ENCODE peak calls at places on chromosomes 6 and 20, in nine cellular contexts. B, P, H, R, D, A, X, G and N are unnamed samples.

GRCh38 chr6:129730477-129731165 is 20.6 kb upstream of the ARHGAP18 start:
- DNase-seq in A (peak), B (no peak), P (peak), G (no peak), X (no peak), R (peak), H (no peak), D (no peak), N (peak)

GRCh38 chr6:138467901-138468300 is 31.4 kb downstream of the NHSL1 start:
- DNase-seq in B (no peak), P (no peak), R (peak), H (no peak), D (no peak), X (no peak), A (no peak), G (no peak), N (no peak)

GRCh38 chr6:92044312-92044711 is 1375.0 kb downstream of the EPHA7 start:
- DNase-seq in H (no peak), D (no peak), B (no peak), A (no peak), X (no peak), G (no peak), R (no peak), P (no peak), N (no peak)

GRCh38 chr6:155327326-155328073 is 13.2 kb upstream of the TFB1M start:
- DNase-seq in X (peak), B (peak), D (no peak), A (peak), H (peak), P (peak), G (peak), R (peak), N (peak)

GRCh38 chr6:134229520-134229919 is 88.4 kb downstream of the SGK1 start:
- DNase-seq in A (no peak), B (no peak), D (no peak), G (no peak), R (no peak), X (no peak), P (no peak), H (no peak), N (no peak)

GRCh38 chr20:25360631-25361286 is 29.9 kb downstream of the ABHD12 start:
- DNase-seq in R (peak), P (peak), D (no peak), G (no peak), H (no peak), A (peak), X (peak), B (no peak), N (no peak)

GRCh38 chr6:18823782-18824386 is 436.7 kb downstream of the RNF144B start:
- DNase-seq in B (no peak), G (no peak), A (peak), P (peak), R (peak), H (no peak), X (no peak), D (no peak), N (no peak)

GRCh38 chr20:63895202-63895885 is 418 bp downstream of the DNAJC5 start:
- DNase-seq in H (no peak), R (no peak), D (no peak), P (peak), A (no peak), B (no peak), G (no peak), X (peak), N (no peak)

GRCh38 chr6:129491436-129491835 is 218.5 kb downstream of the ARHGAP18 start:
- DNase-seq in P (no peak), A (peak), G (no peak), H (no peak), B (no peak), R (no peak), X (no peak), D (no peak), N (no peak)

GRCh38 chr6:109471105-109471810 is 11.8 kb downstream of the ZBTB24 start:
- DNase-seq in X (no peak), B (no peak), D (no peak), A (no peak), P (no peak), H (no peak), R (no peak), G (no peak), N (no peak)

GRCh38 chr20:36405255-36405654 is 99.1 kb downstream of the DLGAP4 start:
- DNase-seq in P (no peak), R (peak), A (no peak), X (no peak), G (no peak), B (no peak), D (no peak), H (no peak), N (no peak)

GRCh38 chr20:23061713-23062561 is 12.5 kb upstream of the THBD start:
- DNase-seq in R (peak), A (peak), D (no peak), G (peak), P (peak), B (peak), H (no peak), X (peak), N (no peak)

GRCh38 chr6:20790032-20790791 is 256.0 kb downstream of the CDKAL1 start:
- DNase-seq in X (no peak), R (no peak), D (no peak), A (peak), H (no peak), B (no peak), P (peak), G (no peak), N (no peak)

GRCh38 chr20:62920039-62920645 is 6.2 kb downstream of the DIDO1 start:
- DNase-seq in G (no peak), A (no peak), B (no peak), R (no peak), D (no peak), H (no peak), X (no peak), P (no peak), N (no peak)

GRCh38 chr6:31528821-31529328 is at the start of gene MCCD1:
- DNase-seq in G (no peak), B (no peak), D (no peak), A (peak), R (peak), X (no peak), H (no peak), P (no peak), N (no peak)

GRCh38 chr6:138157986-138158638 is 3.6 kb upstream of the ARFGEF3 start:
- DNase-seq in G (no peak), H (no peak), X (no peak), B (no peak), R (no peak), P (peak), D (no peak), A (no peak), N (no peak)

GRCh38 chr20:59748555-59749292 is 144.4 kb downstream of the PHACTR3 start:
- DNase-seq in A (no peak), D (no peak), X (no peak), B (peak), P (peak), R (peak), G (no peak), H (no peak), N (no peak)

GRCh38 chr20:1826046-1826445 is 69.2 kb upstream of the SIRPA start:
- DNase-seq in G (no peak), A (no peak), R (no peak), X (no peak), D (no peak), H (no peak), B (no peak), P (no peak), N (no peak)

GRCh38 chr20:37989601-37990001 is 43.7 kb downstream of the TTI1 start:
- DNase-seq in G (no peak), B (peak), A (no peak), D (no peak), P (peak), H (no peak), R (no peak), X (no peak), N (no peak)

GRCh38 chr6:139973602-139974373 is 599.3 kb upstream of the CITED2 start:
- DNase-seq in G (no peak), B (no peak), A (peak), R (peak), P (peak), H (no peak), D (no peak), X (no peak), N (no peak)

GRCh38 chr6:132333639-132334516 is 67.4 kb downstream of the MOXD1 start:
- DNase-seq in X (no peak), B (peak), H (peak), A (no peak), P (peak), D (peak), R (peak), G (peak), N (no peak)

GRCh38 chr6:27495386-27496135 is 22.7 kb upstream of the ZNF184 start:
- DNase-seq in R (peak), G (peak), P (peak), A (peak), D (no peak), X (peak), H (no peak), B (peak), N (peak)

GRCh38 chr6:98292812-98293211 is 541.6 kb upstream of the POU3F2 start:
- DNase-seq in X (no peak), B (no peak), H (no peak), D (no peak), R (no peak), P (no peak), G (no peak), A (no peak), N (no peak)

GRCh38 chr6:165834613-165835259 is 171.7 kb upstream of the PDE10A start:
- DNase-seq in R (no peak), H (no peak), X (peak), G (peak), D (peak), B (no peak), P (no peak), A (no peak), N (no peak)

GRCh38 chr6:18307006-18307405 is 42.7 kb upstream of the DEK start:
- DNase-seq in R (peak), G (no peak), H (no peak), D (no peak), P (peak), X (no peak), B (no peak), A (no peak), N (no peak)

GRCh38 chr6:137231895-137232294 is 12.7 kb upstream of the IFNGR1 start:
- DNase-seq in B (no peak), P (no peak), A (peak), X (no peak), D (no peak), R (no peak), H (no peak), G (no peak), N (no peak)

GRCh38 chr6:10259676-10260075 is 155.2 kb downstream of the TFAP2A start:
- DNase-seq in X (no peak), P (no peak), D (no peak), A (no peak), H (no peak), R (no peak), B (no peak), G (no peak), N (no peak)

GRCh38 chr6:10250655-10251220 is 164.1 kb downstream of the TFAP2A start:
- DNase-seq in D (no peak), A (no peak), B (no peak), H (no peak), G (no peak), P (no peak), R (no peak), X (no peak), N (no peak)

GRCh38 chr6:10258341-10258740 is 156.5 kb downstream of the TFAP2A start:
- DNase-seq in G (no peak), R (no peak), P (no peak), X (no peak), H (no peak), B (no peak), A (no peak), D (no peak), N (no peak)

DNA sequence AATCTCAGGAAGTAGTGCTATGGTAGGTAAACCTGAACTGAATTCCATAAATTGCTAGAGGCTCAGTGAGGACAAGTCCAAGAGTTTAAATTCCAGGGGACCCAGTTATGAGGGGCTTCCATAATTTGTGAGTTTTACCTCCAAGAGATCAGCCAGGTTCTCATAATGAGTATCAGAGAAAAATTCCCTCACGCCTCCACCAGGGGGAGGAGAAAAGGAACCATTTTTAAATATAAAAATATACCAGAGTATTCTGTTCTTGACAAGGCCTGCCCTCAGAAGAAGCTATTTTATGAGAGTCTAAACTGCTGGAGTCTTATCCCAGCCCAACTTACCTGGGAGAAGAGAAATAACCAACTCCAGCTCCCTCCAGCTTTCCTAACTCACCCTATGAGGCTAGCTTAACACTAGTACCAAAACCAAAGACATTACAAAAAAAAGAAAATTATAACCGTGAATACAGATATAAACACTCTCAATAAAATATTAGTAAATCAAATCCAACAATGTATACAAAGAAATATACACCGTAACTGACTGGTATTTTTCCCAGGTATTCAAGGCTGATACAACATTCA is 158.7 kb downstream of the TFAP2A start:
- DNase-seq in G (no peak), D (no peak), A (peak), R (peak), X (no peak), H (no peak), B (no peak), P (no peak), N (peak)
- TF ChIP-seq CTCF in G (no peak), D (no peak), A (peak), R (peak), X (no peak), H (peak), B (peak), P (peak), N (peak)

DNA sequence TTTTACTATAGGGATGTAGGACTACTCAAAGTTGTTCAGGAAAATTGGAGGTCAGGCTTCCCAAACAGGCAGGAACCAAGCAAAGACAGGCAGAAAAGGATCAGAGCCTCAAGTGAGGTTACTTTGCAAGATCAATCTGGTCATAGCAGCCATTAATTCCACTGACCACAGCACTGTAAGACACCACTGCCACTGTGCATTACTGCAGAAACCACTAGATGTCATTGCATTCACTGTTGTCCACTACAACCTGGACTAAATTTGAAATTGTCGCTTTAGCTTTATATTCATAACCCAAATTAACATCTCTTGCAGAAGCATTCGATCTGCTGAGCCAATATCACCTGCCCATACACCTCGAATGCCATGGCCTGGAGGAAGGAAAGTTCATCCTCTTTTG is 126.9 kb upstream of the UFL1 start:
- DNase-seq in A (peak), P (no peak), H (no peak), D (no peak), X (no peak), R (no peak), B (no peak), G (no peak), N (no peak)
- TF ChIP-seq CTCF in A (peak), P (peak), H (peak), D (no peak), X (no peak), R (no peak), B (no peak), G (peak), N (peak)

GRCh38 chr6:7640607-7641577 is 50.9 kb downstream of the SNRNP48 start:
- DNase-seq in H (no peak), R (peak), B (no peak), X (no peak), A (no peak), P (peak), G (no peak), D (no peak), N (no peak)
- TF ChIP-seq CTCF in H (no peak), R (no peak), B (no peak), X (no peak), A (no peak), P (no peak), G (no peak), D (no peak), N (no peak)

DNA sequence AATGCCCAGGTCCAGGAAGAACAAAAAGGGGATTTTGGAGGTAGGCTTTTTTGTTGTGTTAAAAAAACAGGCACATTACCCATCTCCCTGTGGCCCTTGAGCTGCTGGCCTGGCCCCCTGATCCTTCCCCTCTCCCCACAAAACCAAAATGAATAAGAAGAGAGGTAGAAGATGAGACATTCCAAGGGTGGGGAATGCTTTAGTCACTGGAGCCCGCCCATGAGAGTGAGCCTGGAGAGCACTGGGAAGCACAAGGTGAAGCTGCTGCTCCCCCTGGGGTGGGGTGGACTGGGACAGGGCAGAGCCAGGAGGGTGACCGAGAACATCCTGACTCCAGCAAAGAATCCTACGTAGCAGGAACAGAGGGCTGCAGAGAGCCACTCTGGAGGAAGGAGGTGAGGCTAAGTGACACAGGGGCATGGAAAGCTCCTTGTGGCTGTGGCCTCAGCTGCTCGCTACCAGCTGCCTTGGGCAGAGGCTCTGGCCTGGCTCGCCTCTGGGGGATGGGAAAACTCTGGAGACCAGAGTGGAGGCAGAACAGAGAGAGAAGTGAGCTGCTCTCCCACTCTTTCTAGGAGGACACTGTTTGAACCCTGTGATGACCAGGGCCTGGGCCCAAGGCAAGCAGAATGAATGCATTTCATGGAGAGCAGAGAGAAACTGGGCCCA is 48.3 kb downstream of the AKAP7 start:
- DNase-seq in A (no peak), B (no peak), X (no peak), R (no peak), H (no peak), D (no peak), P (no peak), G (no peak), N (no peak)
- TF ChIP-seq CTCF in A (no peak), B (no peak), X (no peak), R (no peak), H (no peak), D (no peak), P (no peak), G (no peak), N (no peak)

DNA sequence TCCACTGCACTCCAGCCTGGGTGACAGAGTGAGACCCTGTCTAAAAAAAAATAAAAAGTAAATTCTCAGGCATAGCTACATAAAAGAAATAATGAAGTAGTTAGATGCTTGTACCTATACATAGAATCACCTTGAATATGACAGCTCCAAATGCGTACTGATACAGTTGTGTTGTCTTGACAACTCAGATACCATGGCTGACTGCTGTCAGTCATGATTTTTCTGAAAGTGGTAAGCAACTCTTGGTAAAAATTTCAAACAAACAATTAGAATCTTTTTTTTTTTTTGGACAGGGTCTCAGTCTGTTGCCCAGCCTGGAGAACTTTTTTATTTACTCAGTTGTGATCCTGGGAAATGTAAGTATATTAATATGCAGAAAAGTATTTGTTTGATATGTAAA is 14.2 kb upstream of the MAPK13 start:
- DNase-seq in X (no peak), H (no peak), R (no peak), B (no peak), A (no peak), D (no peak), P (no peak), G (no peak), N (no peak)
- TF ChIP-seq CTCF in X (no peak), H (no peak), R (no peak), B (no peak), A (no peak), D (no peak), P (no peak), G (no peak), N (no peak)

GRCh38 chr6:79335133-79335674 is 100.7 kb upstream of the HMGN3 start:
- DNase-seq in B (no peak), H (no peak), P (no peak), A (no peak), G (no peak), R (no peak), D (no peak), X (no peak), N (peak)
- TF ChIP-seq CTCF in B (no peak), H (no peak), P (no peak), A (no peak), G (no peak), R (no peak), D (no peak), X (no peak), N (no peak)

GRCh38 chr6:37435816-37436215 is 2.8 kb downstream of the CMTR1 start:
- DNase-seq in R (peak), P (peak), A (peak), X (no peak), B (no peak), H (no peak), G (no peak), D (no peak), N (no peak)
- TF ChIP-seq CTCF in R (peak), P (peak), A (no peak), X (no peak), B (no peak), H (no peak), G (no peak), D (no peak), N (peak)